ENCODE peak calls at places on chromosomes 6 and 20, in five cellular contexts. W is fibroblast of lung, N is DND-41, P is thoracic aorta, D is breast epithelium. S is an unnamed sample.

GRCh38 chr20:37267684-37268313 is 6.2 kb upstream of the GHRH start:
- DNase-seq in W (no peak), N (no peak), P (no peak), D (no peak), S (no peak)

GRCh38 chr6:36126553-36127458 is 3.5 kb upstream of the MAPK13 start:
- DNase-seq in W (no peak), N (no peak), P (no peak), D (no peak), S (peak)

GRCh38 chr20:58071991-58072390 is 156.5 kb downstream of the ANKRD60 start:
- DNase-seq in W (no peak), N (no peak), P (no peak), D (no peak), S (no peak)

GRCh38 chr6:2432258-2432657 is 186.9 kb upstream of the GMDS start:
- DNase-seq in W (peak), N (no peak), P (no peak), D (no peak), S (peak)

GRCh38 chr6:90233994-90234393 is 62.6 kb downstream of the BACH2 start:
- DNase-seq in W (no peak), N (peak), P (no peak), D (no peak), S (no peak)

GRCh38 chr6:98832282-98833100 is 1.9 kb upstream of the POU3F2 start:
- DNase-seq in W (peak), N (no peak), P (peak), D (no peak), S (peak)

GRCh38 chr6:13471184-13471583 is 16.2 kb downstream of the GFOD1 start:
- DNase-seq in W (no peak), N (no peak), P (no peak), D (no peak), S (no peak)

GRCh38 chr6:36938536-36938935 is 16.0 kb upstream of the PI16 start:
- DNase-seq in W (peak), N (no peak), P (no peak), D (no peak), S (peak)

GRCh38 chr6:108594640-108595039 is 33.9 kb downstream of the FOXO3 start:
- DNase-seq in W (no peak), N (no peak), P (peak), D (no peak), S (no peak)

GRCh38 chr6:36733300-36733699 is 35.7 kb downstream of the RAB44 start:
- DNase-seq in W (no peak), N (no peak), P (no peak), D (no peak), S (no peak)

GRCh38 chr6:46116289-46116688 is 13.5 kb upstream of the ENPP4 start:
- DNase-seq in W (no peak), N (no peak), P (no peak), D (no peak), S (no peak)

GRCh38 chr20:38152175-38153010 is 12.7 kb downstream of the TGM2 start:
- DNase-seq in W (peak), N (no peak), P (peak), D (no peak), S (no peak)

GRCh38 chr6:157269261-157269794 is 54.0 kb downstream of the TMEM242 start:
- DNase-seq in W (peak), N (no peak), P (peak), D (peak), S (peak)

GRCh38 chr6:139800837-139801236 is 426.4 kb upstream of the CITED2 start:
- DNase-seq in W (no peak), N (no peak), P (no peak), D (no peak), S (no peak)

GRCh38 chr6:47787620-47788497 is 6.0 kb downstream of the OPN5 start:
- DNase-seq in W (peak), N (peak), P (no peak), D (peak), S (peak)

GRCh38 chr6:2957696-2958330 is 13.6 kb downstream of the SERPINB6 start:
- DNase-seq in W (no peak), N (no peak), P (no peak), D (no peak), S (no peak)

GRCh38 chr6:3442444-3443220 is 14.2 kb downstream of the SLC22A23 start:
- DNase-seq in W (peak), N (no peak), P (no peak), D (no peak), S (no peak)

GRCh38 chr6:159116343-159116742 is 52.9 kb upstream of the FNDC1 start:
- DNase-seq in W (no peak), N (no peak), P (no peak), D (no peak), S (no peak)
- H3K4me3 ChIP-seq in W (no peak), N (no peak), P (no peak), D (no peak), S (no peak)

GRCh38 chr6:28134015-28134414 is 7.7 kb upstream of the ZKSCAN8 start:
- DNase-seq in W (peak), N (peak), P (no peak), D (no peak), S (peak)

GRCh38 chr6:28135393-28135792 is 6.3 kb upstream of the ZKSCAN8 start:
- DNase-seq in W (no peak), N (no peak), P (no peak), D (no peak), S (no peak)

GRCh38 chr6:28137458-28138020 is 4.1 kb upstream of the ZKSCAN8 start:
- DNase-seq in W (no peak), N (peak), P (no peak), D (no peak), S (no peak)

GRCh38 chr6:28134716-28135115 is 7.0 kb upstream of the ZKSCAN8 start:
- DNase-seq in W (no peak), N (no peak), P (no peak), D (no peak), S (no peak)

GRCh38 chr6:28136585-28137457 is 4.9 kb upstream of the ZKSCAN8 start:
- DNase-seq in W (peak), N (peak), P (peak), D (peak), S (peak)
- TF ChIP-seq CTCF in W (no peak), N (no peak), P (no peak), D (no peak), S (no peak)

DNA sequence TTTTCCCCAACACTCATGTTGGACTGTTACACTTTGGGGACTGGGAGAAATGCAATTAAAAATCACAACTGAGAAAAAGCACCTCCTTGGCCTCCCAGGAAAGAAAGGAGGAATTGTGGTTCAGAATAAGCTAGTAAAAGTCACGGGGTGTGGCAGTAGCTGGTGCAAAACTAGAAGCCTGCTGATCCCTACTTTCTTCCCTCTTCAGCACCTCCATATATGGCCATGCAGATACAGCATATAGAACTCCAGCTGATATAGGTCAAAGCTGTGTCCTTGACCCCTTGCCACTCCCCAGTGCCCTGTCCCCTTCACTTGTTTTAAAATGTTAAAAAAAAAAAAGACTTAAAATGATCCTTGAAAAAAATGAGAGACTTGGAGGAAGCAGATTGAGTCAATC is 5.5 kb upstream of the FLRT3 start:
- DNase-seq in W (no peak), N (no peak), P (no peak), D (no peak), S (no peak)
- H3K4me3 ChIP-seq in W (no peak), N (no peak), P (no peak), D (no peak), S (no peak)

DNA sequence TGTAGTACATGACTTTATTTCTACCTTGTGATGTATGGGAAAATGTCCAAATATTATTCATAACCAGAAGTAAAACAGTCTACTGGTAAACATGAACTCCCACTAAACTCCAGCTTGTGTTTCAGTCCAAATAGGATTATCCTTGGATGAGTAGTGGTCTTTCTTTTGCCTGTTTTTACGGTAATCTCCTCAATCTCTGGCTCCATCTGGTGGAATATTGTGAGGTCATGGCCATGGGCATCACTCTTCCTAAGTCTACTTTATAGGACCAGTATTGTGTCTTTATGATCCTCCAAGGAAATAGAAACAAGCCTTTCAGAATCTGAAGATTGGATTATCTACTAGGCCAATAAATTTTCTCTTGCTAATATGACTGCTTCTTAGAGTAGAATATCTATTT is 505.0 kb downstream of the BMP2 start:
- DNase-seq in W (no peak), N (no peak), P (no peak), D (no peak), S (no peak)
- TF ChIP-seq CTCF in W (no peak), N (peak), P (no peak), D (no peak), S (no peak)

S was measured in foreskin fibroblast.